ENCODE peak calls at places on chromosome 17, in six cellular contexts. Y, C, R, G, Q and Z are unnamed samples.

GRCh38 chr17:67995568-67996191 is 589 bp downstream of the C17orf58 start:
- DNase-seq in R (no peak), C (peak), Y (no peak), G (no peak), Q (no peak), Z (no peak)

GRCh38 chr17:64651889-64652288 is 10.2 kb downstream of the SMURF2 start:
- DNase-seq in C (no peak), Q (no peak), R (no peak), G (no peak), Y (no peak), Z (no peak)

GRCh38 chr17:28125530-28126382 is 83.3 kb downstream of the NLK start:
- DNase-seq in R (no peak), C (no peak), Y (no peak), Q (no peak), G (no peak), Z (no peak)

GRCh38 chr17:56934280-56934679 is 20.4 kb upstream of the TRIM25 start:
- DNase-seq in G (no peak), Y (no peak), Q (no peak), C (no peak), R (no peak), Z (no peak)

GRCh38 chr17:62587554-62587953 is 39.9 kb upstream of the MRC2 start:
- DNase-seq in Q (no peak), C (no peak), G (no peak), R (no peak), Y (no peak), Z (no peak)

GRCh38 chr17:19371259-19372003 is 6.9 kb upstream of the MAPK7 start:
- DNase-seq in R (no peak), C (no peak), Y (no peak), G (no peak), Q (no peak), Z (no peak)

GRCh38 chr17:53135969-53136368 is 686.8 kb upstream of the KIF2B start:
- DNase-seq in C (no peak), Q (no peak), R (no peak), Y (no peak), G (no peak), Z (no peak)

GRCh38 chr17:39676198-39676819 is 8.1 kb downstream of the PNMT start:
- DNase-seq in C (no peak), R (peak), Y (peak), G (peak), Q (no peak), Z (peak)

GRCh38 chr17:13228711-13229110 is 210.9 kb upstream of the ELAC2 start:
- DNase-seq in Q (no peak), G (no peak), R (no peak), C (no peak), Y (no peak), Z (no peak)

GRCh38 chr17:82394296-82394695 is 22.7 kb downstream of the UTS2R start:
- DNase-seq in G (no peak), R (no peak), Q (no peak), Y (no peak), C (no peak), Z (peak)

GRCh38 chr17:63433746-63434591 is 12.1 kb downstream of the CYB561 start:
- DNase-seq in Q (peak), R (peak), G (no peak), C (peak), Y (no peak), Z (no peak)

GRCh38 chr17:34579017-34579946 is at the start of gene TMEM132E:
- DNase-seq in Q (peak), G (no peak), C (peak), R (peak), Y (no peak), Z (no peak)

GRCh38 chr17:28744104-28744801 is 442 bp downstream of the TRAF4 start:
- DNase-seq in R (peak), G (peak), C (peak), Y (peak), Q (peak), Z (peak)

GRCh38 chr17:69478916-69479315 is 64.4 kb downstream of the MAP2K6 start:
- DNase-seq in C (no peak), Y (no peak), G (no peak), Q (no peak), R (no peak), Z (no peak)

GRCh38 chr17:15431201-15431600 is 36.2 kb downstream of the CDRT4 start:
- DNase-seq in C (no peak), Y (no peak), G (no peak), Q (no peak), R (no peak), Z (no peak)

GRCh38 chr17:69443138-69443537 is 28.6 kb downstream of the MAP2K6 start:
- DNase-seq in C (no peak), G (no peak), Y (no peak), R (no peak), Q (no peak), Z (no peak)

GRCh38 chr17:75754378-75755204 is 10.4 kb downstream of the GALK1 start:
- DNase-seq in G (no peak), Y (no peak), Q (no peak), C (no peak), R (no peak), Z (no peak)

GRCh38 chr17:5874486-5874885 is 195.7 kb upstream of the WSCD1 start:
- DNase-seq in C (peak), Y (no peak), Q (no peak), R (no peak), G (no peak), Z (no peak)

GRCh38 chr17:76266244-76266938 is 1.2 kb downstream of the UBALD2 start:
- DNase-seq in R (no peak), Y (no peak), Q (peak), C (peak), G (no peak), Z (no peak)

GRCh38 chr17:36823850-36824677 is 113.2 kb upstream of the LHX1 start:
- DNase-seq in G (no peak), Q (no peak), C (no peak), Y (no peak), R (no peak), Z (no peak)

GRCh38 chr17:58535431-58535830 is 21.0 kb upstream of the MTMR4 start:
- DNase-seq in Y (no peak), R (peak), C (peak), Q (peak), G (no peak), Z (no peak)

GRCh38 chr17:7138800-7139381 is 24.3 kb upstream of the ASGR2 start:
- DNase-seq in R (no peak), Y (no peak), C (no peak), G (no peak), Q (no peak), Z (no peak)

GRCh38 chr17:7034955-7035590 is 742 bp upstream of the SLC16A13 start:
- DNase-seq in Q (no peak), R (no peak), C (no peak), Y (no peak), G (no peak), Z (no peak)

GRCh38 chr17:50765454-50766221 is 1.7 kb downstream of the ANKRD40CL start:
- DNase-seq in G (no peak), C (no peak), Q (no peak), R (no peak), Y (no peak), Z (peak)

GRCh38 chr17:35734396-35734795 is 3.0 kb downstream of the RASL10B start:
- DNase-seq in G (no peak), C (no peak), Y (no peak), R (no peak), Q (no peak), Z (no peak)

GRCh38 chr17:42276359-42276608 is at the start of gene STAT5B:
- DNase-seq in C (peak), R (peak), Q (peak), G (peak), Y (peak), Z (peak)

GRCh38 chr17:78133971-78134898 is 3.7 kb downstream of the TMC8 start:
- DNase-seq in Y (peak), Q (peak), C (no peak), G (peak), R (peak), Z (peak)

GRCh38 chr17:40328386-40328766 is 19.4 kb downstream of the RARA start:
- DNase-seq in G (no peak), Y (no peak), Q (no peak), C (no peak), R (no peak), Z (no peak)

GRCh38 chr17:61806941-61807340 is 56.4 kb downstream of the BRIP1 start:
- DNase-seq in G (no peak), R (no peak), Y (no peak), C (peak), Q (peak), Z (no peak)

GRCh38 chr17:50507871-50508572 is at the start of gene MYCBPAP:
- DNase-seq in R (peak), C (peak), Y (peak), G (peak), Q (peak), Z (peak)

GRCh38 chr17:68431661-68432071 is 25.6 kb downstream of the WIPI1 start:
- DNase-seq in Y (peak), G (peak), Q (peak), R (peak), C (peak), Z (no peak)

GRCh38 chr17:57578608-57578990 is 166.5 kb downstream of the CCDC182 start:
- DNase-seq in Y (no peak), C (peak), R (no peak), Q (peak), G (no peak), Z (no peak)

GRCh38 chr17:18066866-18067265 is 20.9 kb upstream of the DRG2 start:
- DNase-seq in G (no peak), C (no peak), Q (peak), R (no peak), Y (no peak), Z (no peak)

GRCh38 chr17:10109146-10109545 is 89.3 kb downstream of the GAS7 start:
- DNase-seq in Q (no peak), G (no peak), Y (no peak), R (no peak), C (no peak), Z (no peak)

GRCh38 chr17:82876149-82876548 is 36.3 kb upstream of the ZNF750 start:
- DNase-seq in G (no peak), Q (peak), R (no peak), C (peak), Y (no peak), Z (peak)

GRCh38 chr17:40182606-40183005 is 5.3 kb downstream of the RAPGEFL1 start:
- DNase-seq in Y (no peak), G (no peak), R (no peak), C (no peak), Q (no peak), Z (no peak)

GRCh38 chr17:49315551-49315951 is 46.5 kb downstream of the ZNF652 start:
- DNase-seq in C (peak), Y (peak), Q (peak), R (peak), G (peak), Z (peak)

GRCh38 chr17:74448774-74449173 is 16.9 kb downstream of the GPRC5C start:
- DNase-seq in G (no peak), R (no peak), Q (no peak), Y (no peak), C (no peak), Z (no peak)
- H3K27ac ChIP-seq in G (no peak), R (no peak), Q (no peak), Y (no peak), C (no peak), Z (no peak)

GRCh38 chr17:9104370-9105041 is 83.2 kb downstream of the NTN1 start:
- DNase-seq in Y (no peak), Q (no peak), R (no peak), C (no peak), G (no peak), Z (no peak)
- TF ChIP-seq CTCF in Y (no peak), Q (no peak), R (no peak), C (no peak), G (no peak), Z (no peak)

GRCh38 chr17:79778504-79779087 is 648 bp downstream of the CBX2 start:
- DNase-seq in Q (no peak), C (no peak), Y (no peak), G (no peak), R (no peak), Z (no peak)
- H3K27ac ChIP-seq in Q (no peak), C (no peak), Y (no peak), G (no peak), R (peak), Z (no peak)

DNA sequence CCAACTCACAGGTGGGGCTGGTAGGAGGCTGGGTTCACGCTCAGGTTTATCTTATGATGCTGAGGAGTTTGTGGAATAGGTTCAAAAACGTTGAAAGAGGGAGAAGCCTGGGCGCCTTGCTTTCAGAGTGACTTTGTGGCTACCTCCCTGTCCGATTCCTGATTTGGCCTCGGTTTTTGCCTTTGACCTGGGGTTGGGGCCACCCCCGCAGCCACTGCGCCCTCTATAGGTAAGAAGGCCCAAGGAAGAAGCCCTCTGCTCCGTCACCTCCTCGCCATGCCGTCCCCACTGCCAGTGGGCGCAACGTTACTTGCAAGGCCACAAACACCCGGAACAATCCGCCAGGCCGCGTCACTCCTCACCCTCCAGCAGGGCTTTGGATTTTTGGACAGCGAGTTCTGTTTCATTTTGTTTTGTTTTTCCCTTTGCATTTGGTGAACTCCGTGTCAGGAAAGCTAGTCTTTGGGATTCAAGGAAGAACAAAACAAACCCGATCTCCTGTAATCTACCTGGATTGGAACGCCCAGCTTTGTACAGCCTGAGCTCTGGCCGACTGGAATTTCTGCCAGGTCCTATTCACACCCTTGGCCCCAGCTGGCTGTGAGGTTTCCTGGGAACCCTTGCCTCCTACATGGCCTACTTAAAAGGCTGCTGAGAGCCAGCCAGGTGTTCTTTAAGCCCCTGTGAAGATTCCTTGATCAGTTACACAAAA is 60.7 kb downstream of the TBC1D16 start:
- DNase-seq in G (no peak), Q (no peak), Y (no peak), C (no peak), R (peak), Z (peak)
- TF ChIP-seq CTCF in G (no peak), Q (no peak), Y (no peak), C (no peak), R (peak), Z (no peak)